ENCODE peak calls at places on chromosomes 11 and 22, in seven cellular contexts. B is activated T-helper 1 cell treated with anti-CD3 and anti-CD28 coated beads, Interleukin-12 subunit alpha, Interleukin-12 subunit beta, Interleukin-2, Interleukin-4 antibody, amounts not matched to agents 30 ng/mL and 10 ng/mL and 1 ng/mL, durations not matched to agents 14 hours and 24 hours and 36 hours; O is nucleus accumbens; Z is GM03348; R is left cardiac atrium; Q is ascending aorta; V is right lobe of liver. S is an unnamed sample.

GRCh38 chr11:126645206-126645605 is 289.7 kb downstream of the ST3GAL4 start:
- DNase-seq in B (no peak), O (no peak), Q (no peak), V (no peak), Z (peak; percentile 28), R (no peak), S (no peak)

GRCh38 chr11:106553304-106553703 is 465.0 kb downstream of the GUCY1A2 start:
- DNase-seq in Q (no peak), Z (no peak), V (peak; percentile 35), R (no peak), B (no peak), O (no peak), S (no peak)

GRCh38 chr22:44211256-44211945 is 30.7 kb downstream of the PARVG start:
- DNase-seq in Q (no peak), Z (no peak), O (no peak), B (no peak), R (no peak), V (no peak), S (no peak)

GRCh38 chr11:12499071-12499470 is 121.7 kb downstream of the PARVA start:
- DNase-seq in Z (no peak), B (no peak), V (no peak), R (no peak), Q (no peak), O (no peak), S (no peak)

GRCh38 chr11:132981146-132981956 is 551.0 kb downstream of the OPCML start:
- DNase-seq in Z (no peak), R (no peak), B (no peak), Q (no peak), O (no peak), V (no peak), S (no peak)

GRCh38 chr11:1226981-1227550 is 4.2 kb downstream of the MUC5B start:
- DNase-seq in O (no peak), B (no peak), Z (no peak), Q (no peak), V (peak; percentile 49), R (peak; percentile 12), S (peak; percentile 61)

GRCh38 chr22:46011627-46012181 is 34.7 kb upstream of the WNT7B start:
- DNase-seq in V (peak; percentile 55), O (peak; percentile 36), R (peak; percentile 43), Z (no peak), Q (no peak), B (no peak), S (peak; percentile 64)

GRCh38 chr11:2307733-2308331 is 6.0 kb downstream of the TSPAN32 start:
- DNase-seq in O (no peak), Z (no peak), Q (peak; percentile 41), V (no peak), B (no peak), R (no peak), S (peak; percentile 65)

GRCh38 chr11:34236572-34236971 is 121.2 kb downstream of the ABTB2 start:
- DNase-seq in Z (no peak), B (no peak), O (no peak), Q (no peak), V (no peak), R (no peak), S (no peak)